ENCODE peak calls at places on chromosomes 2 and 18, in eight cellular contexts. M is fibroblast of the aortic adventitia, S is EH, W is GM10248, F is DMS153, N is right cardiac atrium, C is brain microvascular endothelial cell, G is AG08395. B is an unnamed sample.

GRCh38 chr2:226427538-226428307 is 371.9 kb downstream of the IRS1 start:
- DNase-seq in M (peak), S (peak), W (no peak), F (no peak), N (no peak), C (peak), G (peak), B (peak)

GRCh38 chr2:175884673-175885393 is 117.2 kb downstream of the LNPK start:
- DNase-seq in M (no peak), S (no peak), W (no peak), F (no peak), N (no peak), C (no peak), G (no peak), B (no peak)

GRCh38 chr2:150916434-150916833 is 345.2 kb downstream of the RBM43 start:
- DNase-seq in M (no peak), S (no peak), W (no peak), F (no peak), N (no peak), C (no peak), G (no peak), B (no peak)

GRCh38 chr2:178418426-178418825 is 32.5 kb downstream of the PRKRA start:
- DNase-seq in M (peak), S (no peak), W (no peak), F (no peak), N (no peak), C (no peak), G (no peak), B (peak)

GRCh38 chr18:79458131-79458838 is 62.6 kb downstream of the NFATC1 start:
- DNase-seq in M (peak), S (peak), W (no peak), F (no peak), N (peak), C (peak), G (peak), B (peak)

GRCh38 chr2:12350821-12351220 is 365.9 kb upstream of the TRIB2 start:
- DNase-seq in M (no peak), S (no peak), W (no peak), F (no peak), N (no peak), C (no peak), G (no peak), B (no peak)

GRCh38 chr2:171049691-171050090 is 111.0 kb downstream of the TLK1 start:
- DNase-seq in M (no peak), S (no peak), W (no peak), F (no peak), N (no peak), C (no peak), G (no peak), B (no peak)

GRCh38 chr2:47386551-47386950 is 16.4 kb upstream of the MSH2 start:
- DNase-seq in M (no peak), S (no peak), W (peak), F (no peak), N (no peak), C (no peak), G (no peak), B (no peak)

GRCh38 chr2:1641498-1641897 is 102.8 kb downstream of the PXDN start:
- DNase-seq in M (no peak), S (no peak), W (no peak), F (no peak), N (no peak), C (no peak), G (no peak), B (peak)

GRCh38 chr18:50949185-50949584 is 18.7 kb upstream of the ELAC1 start:
- DNase-seq in M (no peak), S (no peak), W (no peak), F (no peak), N (no peak), C (no peak), G (no peak), B (no peak)

GRCh38 chr2:28976584-28976983 is 4.5 kb upstream of the TOGARAM2 start:
- DNase-seq in M (peak), S (peak), W (no peak), F (no peak), N (no peak), C (peak), G (peak), B (peak)

GRCh38 chr2:207122914-207123744 is 42.6 kb downstream of the KLF7 start:
- DNase-seq in M (no peak), S (peak), W (no peak), F (no peak), N (no peak), C (no peak), G (no peak), B (no peak)

GRCh38 chr2:128036748-128037607 is 9.1 kb upstream of the SAP130 start:
- DNase-seq in M (no peak), S (no peak), W (no peak), F (no peak), N (no peak), C (no peak), G (no peak), B (no peak)

GRCh38 chr2:191866675-191867506 is 20.0 kb upstream of the CAVIN2 start:
- DNase-seq in M (peak), S (peak), W (no peak), F (no peak), N (no peak), C (peak), G (peak), B (peak)

GRCh38 chr2:168336786-168337388 is 89.5 kb upstream of the STK39 start:
- DNase-seq in M (no peak), S (no peak), W (peak), F (peak), N (no peak), C (no peak), G (no peak), B (no peak)

GRCh38 chr2:37350034-37350433 is 5.6 kb downstream of the QPCT start:
- DNase-seq in M (no peak), S (no peak), W (peak), F (peak), N (no peak), C (no peak), G (no peak), B (no peak)

GRCh38 chr18:43620936-43621335 is 343.6 kb upstream of the SYT4 start:
- DNase-seq in M (peak), S (peak), W (peak), F (peak), N (no peak), C (no peak), G (peak), B (peak)

GRCh38 chr18:48545690-48546365 is 7.0 kb downstream of the CTIF start:
- DNase-seq in M (peak), S (peak), W (no peak), F (peak), N (peak), C (peak), G (peak), B (peak)

GRCh38 chr2:70965506-70965905 is 12.9 kb upstream of the ANKRD53 start:
- DNase-seq in M (no peak), S (no peak), W (no peak), F (no peak), N (no peak), C (no peak), G (no peak), B (no peak)

GRCh38 chr2:171958475-171958874 is 36.2 kb downstream of the HAT1 start:
- DNase-seq in M (peak), S (peak), W (no peak), F (no peak), N (no peak), C (peak), G (peak), B (peak)

GRCh38 chr18:57542126-57542525 is 44.4 kb downstream of the FECH start:
- DNase-seq in M (peak), S (peak), W (no peak), F (no peak), N (no peak), C (peak), G (peak), B (no peak)

GRCh38 chr2:8857709-8858108 is 20.3 kb upstream of the KIDINS220 start:
- DNase-seq in M (no peak), S (no peak), W (no peak), F (no peak), N (no peak), C (peak), G (no peak), B (no peak)

GRCh38 chr18:44898536-44898935 is 217.8 kb downstream of the SETBP1 start:
- DNase-seq in M (no peak), S (no peak), W (no peak), F (no peak), N (no peak), C (no peak), G (no peak), B (no peak)

GRCh38 chr2:126933707-126934106 is 35.0 kb downstream of the TEX51 start:
- DNase-seq in M (no peak), S (no peak), W (no peak), F (no peak), N (no peak), C (no peak), G (no peak), B (no peak)

GRCh38 chr2:54635554-54636152 is 87.8 kb upstream of the EML6 start:
- DNase-seq in M (peak), S (peak), W (no peak), F (no peak), N (no peak), C (no peak), G (peak), B (no peak)

GRCh38 chr2:44186800-44187199 is 18.1 kb downstream of the PPM1B start:
- DNase-seq in M (no peak), S (no peak), W (no peak), F (no peak), N (no peak), C (no peak), G (no peak), B (peak)

GRCh38 chr2:1492696-1493095 is 79.4 kb downstream of the TPO start:
- DNase-seq in M (no peak), S (no peak), W (no peak), F (no peak), N (no peak), C (no peak), G (no peak), B (no peak)

GRCh38 chr2:65098741-65099140 is 31.2 kb downstream of the RAB1A start:
- DNase-seq in M (no peak), S (peak), W (no peak), F (no peak), N (no peak), C (peak), G (no peak), B (no peak)

GRCh38 chr2:233350708-233351107 is 3.6 kb upstream of the DGKD start:
- DNase-seq in M (peak), S (peak), W (no peak), F (peak), N (no peak), C (peak), G (peak), B (peak)

GRCh38 chr18:78642561-78643398 is 336.8 kb upstream of the SALL3 start:
- DNase-seq in M (no peak), S (no peak), W (no peak), F (peak), N (no peak), C (no peak), G (no peak), B (no peak)

GRCh38 chr2:101463885-101464653 is 10.8 kb downstream of the RFX8 start:
- DNase-seq in M (peak), S (peak), W (no peak), F (no peak), N (no peak), C (peak), G (peak), B (peak)

GRCh38 chr2:38203455-38203810 is 127.5 kb upstream of the CYP1B1 start:
- DNase-seq in M (no peak), S (no peak), W (no peak), F (no peak), N (no peak), C (no peak), G (no peak), B (no peak)

B was measured in fibroblast of villous mesenchyme.